ENCODE peak calls at places on chromosomes 13 and 19, in seven cellular contexts. C is H1, Z is IMR-90, L is mesendoderm, M is trophoblast cell, X is neuronal stem cell, J is H9. Y is an unnamed sample. For H3K4me1, the result is how much of the 10 kb centered on the place peaks cover.

GRCh38 chr13:94534171-94534570 is 54.7 kb upstream of the DCT start:
- DNase-seq in C (no peak), Z (peak), L (no peak), M (no peak), X (no peak), J (no peak), Y (no peak)

GRCh38 chr19:55208880-55209429 is 346 bp downstream of the PTPRH start:
- DNase-seq in C (no peak), Z (no peak), L (no peak), M (no peak), X (no peak), J (peak), Y (no peak)

GRCh38 chr19:45484273-45484945 is 12.4 kb downstream of the RTN2 start:
- DNase-seq in C (no peak), Z (no peak), L (no peak), M (no peak), X (no peak), J (no peak), Y (peak)

GRCh38 chr13:86572115-86572514 is 772.9 kb upstream of the SLITRK6 start:
- DNase-seq in C (no peak), Z (peak), L (no peak), M (no peak), X (no peak), J (no peak), Y (peak)

GRCh38 chr13:27791146-27791900 is 960 bp upstream of the GSX1 start:
- DNase-seq in C (peak), Z (no peak), L (no peak), M (no peak), X (no peak), J (no peak), Y (no peak)

GRCh38 chr19:35828694-35829301 is 16.2 kb upstream of the PRODH2 start:
- DNase-seq in C (peak), Z (peak), L (peak), M (peak), X (peak), J (peak), Y (peak)

GRCh38 chr19:32828643-32829344 is 40.8 kb downstream of the SLC7A9 start:
- DNase-seq in C (no peak), Z (no peak), L (no peak), M (no peak), X (no peak), J (no peak), Y (no peak)

GRCh38 chr19:38183227-38183914 is 40.7 kb downstream of the DPF1 start:
- DNase-seq in C (peak), Z (no peak), L (peak), M (no peak), X (peak), J (peak), Y (peak)

GRCh38 chr19:33621811-33622504 is at the start of gene CHST8:
- DNase-seq in C (peak), Z (no peak), L (peak), M (peak), X (peak), J (peak), Y (no peak)

GRCh38 chr13:38223093-38223492 is 126.6 kb upstream of the UFM1 start:
- DNase-seq in C (no peak), Z (peak), L (peak), M (no peak), X (peak), J (no peak), Y (peak)

GRCh38 chr13:24407844-24408243 is 98.5 kb downstream of the C1QTNF9 start:
- DNase-seq in C (no peak), Z (no peak), L (no peak), M (no peak), X (no peak), J (no peak), Y (no peak)

GRCh38 chr13:64527561-64527960 is 2702.6 kb downstream of the PCDH9 start:
- DNase-seq in C (no peak), Z (no peak), L (no peak), M (no peak), X (no peak), J (no peak), Y (no peak)

GRCh38 chr13:84605927-84606326 is 723.7 kb upstream of the SLITRK1 start:
- DNase-seq in C (no peak), Z (no peak), L (peak), M (no peak), X (no peak), J (peak), Y (no peak)

GRCh38 chr19:29404015-29404414 is 121.8 kb upstream of the VSTM2B start:
- DNase-seq in C (no peak), Z (no peak), L (no peak), M (no peak), X (no peak), J (no peak), Y (no peak)

GRCh38 chr19:18593367-18594095 is 4.9 kb downstream of the REX1BD start:
- DNase-seq in C (no peak), Z (no peak), L (peak), M (no peak), X (no peak), J (peak), Y (no peak)

GRCh38 chr13:30711837-30712236 is 23.5 kb upstream of the ALOX5AP start:
- DNase-seq in C (no peak), Z (peak), L (no peak), M (no peak), X (no peak), J (no peak), Y (peak)

GRCh38 chr19:58572818-58573657 is at the start of gene MZF1:
- DNase-seq in C (peak), Z (peak), L (peak), M (peak), X (peak), J (peak), Y (peak)

GRCh38 chr13:24267283-24267682 is 42.1 kb upstream of the C1QTNF9 start:
- DNase-seq in C (no peak), Z (no peak), L (no peak), M (no peak), X (no peak), J (no peak), Y (peak)

GRCh38 chr13:29547135-29547534 is 48.4 kb downstream of the SLC7A1 start:
- DNase-seq in C (no peak), Z (peak), L (peak), M (no peak), X (no peak), J (no peak), Y (no peak)

GRCh38 chr19:18967358-18968146 is 26.5 kb upstream of the HOMER3 start:
- DNase-seq in C (no peak), Z (peak), L (no peak), M (peak), X (no peak), J (no peak), Y (peak)

GRCh38 chr19:58515259-58515658 is 3.5 kb upstream of the SLC27A5 start:
- DNase-seq in C (no peak), Z (no peak), L (no peak), M (no peak), X (no peak), J (no peak), Y (no peak)

GRCh38 chr19:38528931-38529330 is 88.8 kb downstream of the MAP4K1 start:
- DNase-seq in C (no peak), Z (no peak), L (no peak), M (no peak), X (no peak), J (no peak), Y (no peak)

GRCh38 chr13:20760872-20761271 is 12.9 kb downstream of the EEF1AKMT1 start:
- DNase-seq in C (no peak), Z (no peak), L (no peak), M (no peak), X (no peak), J (no peak), Y (no peak)

GRCh38 chr19:29259153-29259552 is 46.2 kb upstream of the UQCRFS1 start:
- DNase-seq in C (no peak), Z (no peak), L (peak), M (no peak), X (no peak), J (peak), Y (no peak)

GRCh38 chr13:38519229-38519910 is 167.5 kb upstream of the FREM2 start:
- DNase-seq in C (peak), Z (no peak), L (peak), M (no peak), X (no peak), J (peak), Y (no peak)

GRCh38 chr13:113802090-113802531 is 43.1 kb downstream of the TMEM255B start:
- DNase-seq in C (peak), Z (peak), L (peak), M (no peak), X (peak), J (peak), Y (peak)

GRCh38 chr19:58227964-58228583 is 640 bp upstream of the ZNF544 start:
- DNase-seq in C (no peak), Z (no peak), L (peak), M (no peak), X (peak), J (no peak), Y (no peak)

GRCh38 chr19:3458595-3459284 is 21.6 kb downstream of the SMIM24 start:
- DNase-seq in C (no peak), Z (peak), L (peak), M (no peak), X (no peak), J (peak), Y (peak)

GRCh38 chr19:3456925-3457530 is 23.3 kb downstream of the SMIM24 start:
- DNase-seq in C (no peak), Z (no peak), L (no peak), M (no peak), X (no peak), J (no peak), Y (no peak)

GRCh38 chr19:3457531-3458228 is 22.6 kb downstream of the SMIM24 start:
- DNase-seq in C (no peak), Z (no peak), L (peak), M (no peak), X (no peak), J (no peak), Y (peak)

GRCh38 chr19:3459322-3459881 is 20.9 kb downstream of the SMIM24 start:
- DNase-seq in C (no peak), Z (peak), L (peak), M (no peak), X (no peak), J (peak), Y (peak)

GRCh38 chr19:3458229-3458555 is 22.1 kb downstream of the SMIM24 start:
- DNase-seq in C (no peak), Z (no peak), L (peak), M (no peak), X (no peak), J (no peak), Y (peak)
- H3K4me1 ChIP-seq in C (under half), Z (under half), L (under half), M (under half), X (under half), J (under half), Y (under half)

GRCh38 chr19:48491793-48492123 is 19.9 kb downstream of the LMTK3 start:
- DNase-seq in C (no peak), Z (no peak), L (peak), M (no peak), X (no peak), J (peak), Y (no peak)
- H3K4me2 ChIP-seq in C (peak), Z (no peak), L (peak), M (peak), X (peak), J (peak), Y (no peak)

GRCh38 chr19:17370026-17370587 is 7.0 kb downstream of the PLVAP start:
- DNase-seq in C (no peak), Z (peak), L (no peak), M (peak), X (no peak), J (no peak), Y (peak)
- H3K23ac ChIP-seq in C (no peak), Z (no peak), L (no peak), M (no peak), X (no peak), J (no peak), Y (no peak)

DNA sequence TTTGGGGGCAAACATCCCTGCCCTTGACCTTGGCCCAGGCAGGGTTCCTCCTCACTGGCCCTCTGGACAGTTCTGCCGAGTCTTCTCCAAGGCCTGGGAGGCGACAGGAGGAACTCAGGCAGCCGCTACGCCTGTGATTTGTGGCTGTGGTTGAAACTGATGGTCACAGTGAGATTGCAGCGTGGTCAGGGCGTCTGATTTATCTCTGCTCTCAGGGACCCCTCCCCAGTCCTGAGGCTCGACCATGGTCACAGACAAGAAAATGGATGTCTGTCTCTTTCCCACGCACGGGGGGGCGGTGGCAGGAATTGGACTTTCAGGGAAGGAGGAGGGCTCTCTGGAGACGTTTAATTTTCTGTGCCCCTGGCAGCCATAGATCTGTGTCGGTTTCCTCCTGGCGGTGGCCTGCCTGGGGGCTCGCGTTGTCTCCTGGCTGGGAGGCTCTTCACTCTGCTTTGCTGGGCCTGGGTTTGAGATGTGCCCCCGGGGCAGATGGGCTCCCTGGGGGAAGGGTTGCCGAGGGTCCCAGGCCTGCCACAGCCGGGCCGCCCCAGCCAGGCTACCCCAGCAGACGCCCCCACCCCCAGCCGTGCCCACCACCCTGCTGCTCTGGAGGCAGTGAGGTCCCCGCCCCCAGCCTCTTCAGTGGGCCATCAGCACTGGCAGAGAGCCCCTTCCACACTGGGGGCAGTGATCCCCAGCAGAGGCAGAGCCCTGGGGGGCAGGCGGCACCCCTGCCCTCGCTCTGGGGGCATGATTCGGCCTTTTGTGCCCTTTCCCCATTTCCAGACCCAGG is 167.3 kb downstream of the KDM4B start:
- DNase-seq in C (no peak), Z (no peak), L (no peak), M (no peak), X (no peak), J (no peak), Y (no peak)
- H3K4me1 ChIP-seq in C (under half), Z (under half), L (under half), M (under half), X (under half), J (under half), Y (under half)

GRCh38 chr19:7544626-7545025 is 9.1 kb downstream of the PNPLA6 start:
- DNase-seq in C (no peak), Z (no peak), L (no peak), M (no peak), X (no peak), J (no peak), Y (no peak)
- H3K4me2 ChIP-seq in C (no peak), Z (no peak), L (no peak), M (no peak), X (no peak), J (no peak), Y (no peak)

GRCh38 chr13:111269508-111269907 is 50.9 kb upstream of the TEX29 start:
- DNase-seq in C (no peak), Z (no peak), L (peak), M (no peak), X (no peak), J (no peak), Y (no peak)
- H3K23ac ChIP-seq in C (no peak), Z (peak), L (no peak), M (no peak), X (no peak), J (no peak), Y (no peak)

DNA sequence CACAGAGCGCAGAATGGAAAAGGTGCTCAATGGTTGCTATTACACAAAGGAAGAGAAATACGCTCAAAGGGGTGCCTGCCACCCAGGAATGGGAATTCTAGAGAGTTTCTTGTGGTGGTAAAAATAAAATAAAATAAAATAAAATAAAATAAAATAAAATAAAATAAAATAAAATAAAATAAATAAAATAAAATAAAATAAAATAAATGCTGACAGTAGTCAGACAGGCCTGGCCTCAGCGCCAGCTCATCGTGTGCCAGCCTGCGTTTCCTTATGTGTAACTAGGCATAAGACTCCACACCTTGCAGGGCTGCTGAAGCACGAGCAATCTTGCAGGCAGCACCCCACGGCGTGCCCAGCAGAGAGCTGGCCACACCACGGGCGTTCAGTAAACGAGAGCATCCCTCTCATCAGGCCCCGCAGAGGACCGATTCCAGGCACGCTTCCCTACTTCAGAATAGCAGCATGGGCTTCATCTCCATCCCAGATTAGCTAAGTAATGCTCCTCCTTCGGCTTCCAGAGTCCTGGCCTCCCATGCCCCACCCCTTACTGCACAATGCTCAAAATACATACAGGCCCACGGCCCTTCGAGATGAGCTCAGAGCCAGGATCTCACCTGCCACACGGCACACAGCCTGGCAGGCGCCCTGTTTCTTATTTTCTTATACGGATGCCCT is 5.6 kb downstream of the NAPA start:
- DNase-seq in C (no peak), Z (no peak), L (no peak), M (no peak), X (no peak), J (no peak), Y (no peak)
- H3K4me1 ChIP-seq in C (under half), Z (under half), L (under half), M (under half), X (under half), J (under half), Y (under half)

GRCh38 chr19:7515471-7516226 is at the start of gene ZNF358:
- DNase-seq in C (peak), Z (peak), L (peak), M (peak), X (peak), J (peak), Y (peak)

GRCh38 chr19:7509625-7510024 is 6.3 kb upstream of the ZNF358 start:
- DNase-seq in C (peak), Z (no peak), L (peak), M (no peak), X (no peak), J (peak), Y (no peak)

GRCh38 chr19:7515091-7515470 is 822 bp upstream of the ZNF358 start:
- DNase-seq in C (no peak), Z (peak), L (no peak), M (no peak), X (no peak), J (no peak), Y (peak)

GRCh38 chr19:7513809-7514642 is 1.9 kb upstream of the ZNF358 start:
- DNase-seq in C (no peak), Z (no peak), L (peak), M (no peak), X (no peak), J (no peak), Y (no peak)

DNA sequence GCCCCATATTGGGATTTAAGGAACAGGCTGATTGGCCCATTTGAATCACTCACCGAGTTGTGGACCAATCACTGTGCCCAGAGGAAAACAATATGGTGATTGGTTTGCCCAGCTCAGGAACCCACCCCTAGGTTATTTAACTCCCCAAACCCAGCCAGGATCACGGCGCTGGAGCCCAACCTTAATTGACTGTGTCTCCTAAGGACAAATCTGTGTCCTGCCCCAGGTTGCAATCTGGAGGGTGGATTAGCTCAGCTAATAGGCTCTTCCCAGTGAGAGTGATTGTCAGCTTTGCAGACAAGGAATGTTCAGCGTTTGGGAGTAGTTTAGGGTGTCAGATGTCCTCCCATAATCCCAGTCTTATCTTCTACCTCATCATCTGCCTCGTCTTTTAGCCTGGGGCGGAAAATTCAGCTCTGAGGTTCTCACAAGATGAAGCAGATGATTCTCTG is 3.5 kb upstream of the ZNF358 start:
- DNase-seq in C (no peak), Z (no peak), L (peak), M (peak), X (no peak), J (no peak), Y (no peak)
- H3K4me2 ChIP-seq in C (no peak), Z (no peak), L (no peak), M (no peak), X (no peak), J (no peak), Y (no peak)

Y was measured in mesenchymal stem cell.